ENCODE peak calls at places on chromosome 14, in eight cellular contexts. One of them, this sample, is unnamed.

GRCh38 chr14:101561897-101562490 is 699 bp downstream of the DIO3 start:
- DNase-seq in amniotic epithelial cell: no peak
- DNase-seq in amniotic stem cell: no peak
- DNase-seq in adrenal gland: no peak
- DNase-seq in AG04450: no peak
- DNase-seq in RWPE1: no peak
- DNase-seq in stimulated activated CD8-positive, alpha-beta memory T cell treated with anti-CD3 and anti-CD28 coated beads, Interleukin-15, amount 100 ng/mL, for 24 hours: no peak
- DNase-seq in SW480: no peak
- DNase-seq in this sample: no peak

GRCh38 chr14:53715390-53715730 is 241.3 kb downstream of the BMP4 start:
- DNase-seq in amniotic epithelial cell: peak; percentile 75
- DNase-seq in amniotic stem cell: peak; percentile 14
- DNase-seq in adrenal gland: peak; percentile 17
- DNase-seq in AG04450: no peak
- DNase-seq in RWPE1: peak; percentile 54
- DNase-seq in stimulated activated CD8-positive, alpha-beta memory T cell treated with anti-CD3 and anti-CD28 coated beads, Interleukin-15, amount 100 ng/mL, for 24 hours: no peak
- DNase-seq in SW480: peak; percentile 57
- DNase-seq in this sample: peak; percentile 49

GRCh38 chr14:46788994-46789393 is 137.4 kb upstream of the RPL10L start:
- DNase-seq in amniotic epithelial cell: no peak
- DNase-seq in amniotic stem cell: no peak
- DNase-seq in adrenal gland: no peak
- DNase-seq in AG04450: no peak
- DNase-seq in RWPE1: no peak
- DNase-seq in stimulated activated CD8-positive, alpha-beta memory T cell treated with anti-CD3 and anti-CD28 coated beads, Interleukin-15, amount 100 ng/mL, for 24 hours: no peak
- DNase-seq in SW480: no peak
- DNase-seq in this sample: no peak

GRCh38 chr14:34170891-34171290 is 220.0 kb upstream of the EGLN3 start:
- DNase-seq in amniotic epithelial cell: no peak
- DNase-seq in amniotic stem cell: no peak
- DNase-seq in adrenal gland: no peak
- DNase-seq in AG04450: no peak
- DNase-seq in RWPE1: no peak
- DNase-seq in stimulated activated CD8-positive, alpha-beta memory T cell treated with anti-CD3 and anti-CD28 coated beads, Interleukin-15, amount 100 ng/mL, for 24 hours: no peak
- DNase-seq in SW480: no peak
- DNase-seq in this sample: no peak

GRCh38 chr14:60249321-60250251 is 565 bp downstream of the PPM1A start:
- DNase-seq in amniotic epithelial cell: peak; percentile 57
- DNase-seq in amniotic stem cell: no peak
- DNase-seq in adrenal gland: peak; percentile 70
- DNase-seq in AG04450: no peak
- DNase-seq in RWPE1: peak; percentile 73
- DNase-seq in stimulated activated CD8-positive, alpha-beta memory T cell treated with anti-CD3 and anti-CD28 coated beads, Interleukin-15, amount 100 ng/mL, for 24 hours: peak; percentile 35
- DNase-seq in SW480: peak; percentile 58
- DNase-seq in this sample: peak; percentile 77

GRCh38 chr14:96146131-96146771 is 58.4 kb upstream of the BDKRB2 start:
- DNase-seq in amniotic epithelial cell: peak; percentile 87
- DNase-seq in amniotic stem cell: peak; percentile 68
- DNase-seq in adrenal gland: no peak
- DNase-seq in AG04450: no peak
- DNase-seq in RWPE1: no peak
- DNase-seq in stimulated activated CD8-positive, alpha-beta memory T cell treated with anti-CD3 and anti-CD28 coated beads, Interleukin-15, amount 100 ng/mL, for 24 hours: no peak
- DNase-seq in SW480: no peak
- DNase-seq in this sample: peak; percentile 53

GRCh38 chr14:69004731-69005431 is 25.8 kb upstream of the ACTN1 start:
- DNase-seq in amniotic epithelial cell: peak; percentile 24
- DNase-seq in amniotic stem cell: no peak
- DNase-seq in adrenal gland: no peak
- DNase-seq in AG04450: no peak
- DNase-seq in RWPE1: no peak
- DNase-seq in stimulated activated CD8-positive, alpha-beta memory T cell treated with anti-CD3 and anti-CD28 coated beads, Interleukin-15, amount 100 ng/mL, for 24 hours: no peak
- DNase-seq in SW480: no peak
- DNase-seq in this sample: no peak

GRCh38 chr14:61891251-61891650 is 129.0 kb downstream of the SNAPC1 start:
- DNase-seq in amniotic epithelial cell: peak; percentile 3
- DNase-seq in amniotic stem cell: no peak
- DNase-seq in adrenal gland: no peak
- DNase-seq in AG04450: no peak
- DNase-seq in RWPE1: no peak
- DNase-seq in stimulated activated CD8-positive, alpha-beta memory T cell treated with anti-CD3 and anti-CD28 coated beads, Interleukin-15, amount 100 ng/mL, for 24 hours: no peak
- DNase-seq in SW480: no peak
- DNase-seq in this sample: no peak

GRCh38 chr14:100065161-100065871 is at the start of gene EVL:
- DNase-seq in amniotic epithelial cell: no peak
- DNase-seq in amniotic stem cell: no peak
- DNase-seq in adrenal gland: no peak
- DNase-seq in AG04450: no peak
- DNase-seq in RWPE1: no peak
- DNase-seq in stimulated activated CD8-positive, alpha-beta memory T cell treated with anti-CD3 and anti-CD28 coated beads, Interleukin-15, amount 100 ng/mL, for 24 hours: no peak
- DNase-seq in SW480: no peak
- DNase-seq in this sample: no peak

GRCh38 chr14:89773644-89774316 is 180.8 kb downstream of the EFCAB11 start:
- DNase-seq in amniotic epithelial cell: peak; percentile 39
- DNase-seq in amniotic stem cell: no peak
- DNase-seq in adrenal gland: peak; percentile 47
- DNase-seq in AG04450: no peak
- DNase-seq in RWPE1: peak; percentile 34
- DNase-seq in stimulated activated CD8-positive, alpha-beta memory T cell treated with anti-CD3 and anti-CD28 coated beads, Interleukin-15, amount 100 ng/mL, for 24 hours: peak; percentile 18
- DNase-seq in SW480: peak; percentile 75
- DNase-seq in this sample: peak; percentile 27

GRCh38 chr14:84021433-84021832 is 1508.5 kb upstream of the FLRT2 start:
- DNase-seq in amniotic epithelial cell: no peak
- DNase-seq in amniotic stem cell: no peak
- DNase-seq in adrenal gland: no peak
- DNase-seq in AG04450: no peak
- DNase-seq in RWPE1: no peak
- DNase-seq in stimulated activated CD8-positive, alpha-beta memory T cell treated with anti-CD3 and anti-CD28 coated beads, Interleukin-15, amount 100 ng/mL, for 24 hours: no peak
- DNase-seq in SW480: no peak
- DNase-seq in this sample: no peak

GRCh38 chr14:39368261-39368959 is 63.8 kb downstream of the FBXO33 start:
- DNase-seq in amniotic epithelial cell: peak; percentile 69
- DNase-seq in amniotic stem cell: no peak
- DNase-seq in adrenal gland: peak; percentile 84
- DNase-seq in AG04450: peak; percentile 48
- DNase-seq in RWPE1: peak; percentile 43
- DNase-seq in stimulated activated CD8-positive, alpha-beta memory T cell treated with anti-CD3 and anti-CD28 coated beads, Interleukin-15, amount 100 ng/mL, for 24 hours: no peak
- DNase-seq in SW480: peak; percentile 48
- DNase-seq in this sample: peak; percentile 80

GRCh38 chr14:69002069-69002468 is 23.0 kb upstream of the ACTN1 start:
- DNase-seq in amniotic epithelial cell: peak; percentile 34
- DNase-seq in amniotic stem cell: no peak
- DNase-seq in adrenal gland: peak; percentile 46
- DNase-seq in AG04450: no peak
- DNase-seq in RWPE1: no peak
- DNase-seq in stimulated activated CD8-positive, alpha-beta memory T cell treated with anti-CD3 and anti-CD28 coated beads, Interleukin-15, amount 100 ng/mL, for 24 hours: no peak
- DNase-seq in SW480: peak; percentile 58
- DNase-seq in this sample: peak; percentile 56

GRCh38 chr14:87573581-87573980 is 419.4 kb downstream of the GALC start:
- DNase-seq in amniotic epithelial cell: no peak
- DNase-seq in amniotic stem cell: no peak
- DNase-seq in adrenal gland: no peak
- DNase-seq in AG04450: no peak
- DNase-seq in RWPE1: no peak
- DNase-seq in stimulated activated CD8-positive, alpha-beta memory T cell treated with anti-CD3 and anti-CD28 coated beads, Interleukin-15, amount 100 ng/mL, for 24 hours: no peak
- DNase-seq in SW480: no peak
- DNase-seq in this sample: no peak

This sample was measured in fibroblast of villous mesenchyme.